ENCODE peak calls at places on chromosomes 7 and 10, in seven cellular contexts. Q is suprapubic skin, I is stomach, R is GM12878, P is spleen, X is breast epithelium, D is H1. Y is an unnamed sample.

GRCh38 chr10:122042836-122043235 is 53.9 kb downstream of the TACC2 start:
- DNase-seq in Q (no peak), I (no peak), R (no peak), P (no peak), X (no peak), D (no peak), Y (no peak)

GRCh38 chr7:113880467-113881040 is 38.3 kb downstream of the PPP1R3A start:
- DNase-seq in Q (no peak), I (no peak), R (no peak), P (no peak), X (no peak), D (no peak), Y (no peak)

GRCh38 chr10:102280397-102281015 is 35.2 kb downstream of the GBF1 start:
- DNase-seq in Q (no peak), I (no peak), R (no peak), P (no peak), X (no peak), D (no peak), Y (no peak)

GRCh38 chr7:23298141-23298851 is 843 bp upstream of the MALSU1 start:
- DNase-seq in Q (no peak), I (no peak), R (no peak), P (no peak), X (no peak), D (no peak), Y (no peak)

GRCh38 chr7:84624527-84624926 is 429.9 kb upstream of the SEMA3A start:
- DNase-seq in Q (no peak), I (no peak), R (no peak), P (no peak), X (no peak), D (no peak), Y (no peak)

GRCh38 chr7:17463511-17464085 is 165.1 kb downstream of the AHR start:
- DNase-seq in Q (no peak), I (no peak), R (no peak), P (no peak), X (no peak), D (no peak), Y (no peak)

GRCh38 chr7:91348686-91349085 is 84.5 kb downstream of the FZD1 start:
- DNase-seq in Q (no peak), I (no peak), R (no peak), P (no peak), X (no peak), D (no peak), Y (no peak)

GRCh38 chr7:150791746-150792452 is 8.3 kb downstream of the TMEM176B start:
- DNase-seq in Q (no peak), I (no peak), R (no peak), P (no peak), X (no peak), D (no peak), Y (no peak)

GRCh38 chr7:90766814-90767564 is 170.9 kb downstream of the CDK14 start:
- DNase-seq in Q (no peak), I (peak), R (no peak), P (no peak), X (no peak), D (no peak), Y (peak)

GRCh38 chr10:76356557-76356956 is 925.1 kb downstream of the LRMDA start:
- DNase-seq in Q (no peak), I (no peak), R (no peak), P (no peak), X (no peak), D (no peak), Y (no peak)

GRCh38 chr10:31774291-31774900 is 154.2 kb downstream of the ARHGAP12 start:
- DNase-seq in Q (no peak), I (no peak), R (no peak), P (no peak), X (no peak), D (no peak), Y (no peak)

GRCh38 chr10:79038104-79038840 is 30.5 kb upstream of the ZMIZ1 start:
- DNase-seq in Q (no peak), I (no peak), R (no peak), P (no peak), X (no peak), D (no peak), Y (no peak)

GRCh38 chr10:68231916-68232315 is at the start of gene ATOH7:
- DNase-seq in Q (no peak), I (no peak), R (no peak), P (no peak), X (no peak), D (no peak), Y (peak)

GRCh38 chr7:2735744-2736143 is 47.7 kb downstream of the AMZ1 start:
- DNase-seq in Q (peak), I (peak), R (no peak), P (peak), X (no peak), D (no peak), Y (no peak)

GRCh38 chr10:48550977-48551376 is 53.9 kb downstream of the ARHGAP22 start:
- DNase-seq in Q (no peak), I (no peak), R (no peak), P (no peak), X (no peak), D (no peak), Y (no peak)

GRCh38 chr7:36084485-36085091 is 68.5 kb upstream of the EEPD1 start:
- DNase-seq in Q (no peak), I (peak), R (no peak), P (no peak), X (no peak), D (peak), Y (peak)

GRCh38 chr7:117808273-117808868 is 64.9 kb downstream of the CTTNBP2 start:
- DNase-seq in Q (no peak), I (peak), R (no peak), P (no peak), X (no peak), D (no peak), Y (no peak)

GRCh38 chr10:75042292-75042974 is 69.0 kb upstream of the SAMD8 start:
- DNase-seq in Q (no peak), I (no peak), R (no peak), P (no peak), X (no peak), D (no peak), Y (no peak)

GRCh38 chr7:4249241-4249640 is 432.9 kb upstream of the FOXK1 start:
- DNase-seq in Q (no peak), I (no peak), R (no peak), P (peak), X (no peak), D (no peak), Y (no peak)

GRCh38 chr10:6068422-6068821 is 6.3 kb upstream of the IL2RA start:
- DNase-seq in Q (peak), I (peak), R (no peak), P (peak), X (no peak), D (no peak), Y (peak)

GRCh38 chr10:32210306-32211045 is 136.5 kb downstream of the EPC1 start:
- DNase-seq in Q (no peak), I (no peak), R (no peak), P (no peak), X (no peak), D (peak), Y (peak)

GRCh38 chr7:111394891-111395290 is 167.4 kb downstream of the IMMP2L start:
- DNase-seq in Q (no peak), I (no peak), R (no peak), P (no peak), X (no peak), D (no peak), Y (no peak)

GRCh38 chr7:147406521-147407115 is 1183.9 kb upstream of the C7orf33 start:
- DNase-seq in Q (no peak), I (no peak), R (no peak), P (no peak), X (no peak), D (no peak), Y (no peak)

GRCh38 chr10:92480422-92480821 is 93.5 kb downstream of the IDE start:
- DNase-seq in Q (no peak), I (no peak), R (no peak), P (no peak), X (no peak), D (no peak), Y (no peak)

GRCh38 chr7:116354171-116354545 is 143.8 kb downstream of the TES start:
- DNase-seq in Q (no peak), I (peak), R (no peak), P (no peak), X (no peak), D (no peak), Y (peak)

GRCh38 chr7:33854951-33855350 is 50.4 kb upstream of the BMPER start:
- DNase-seq in Q (no peak), I (no peak), R (no peak), P (no peak), X (no peak), D (no peak), Y (no peak)

GRCh38 chr7:23012797-23013714 is 874 bp downstream of the HYCC1 start:
- DNase-seq in Q (peak), I (no peak), R (no peak), P (peak), X (no peak), D (no peak), Y (peak)

GRCh38 chr10:124554085-124554858 is 92.6 kb downstream of the LHPP start:
- DNase-seq in Q (no peak), I (no peak), R (no peak), P (no peak), X (no peak), D (no peak), Y (no peak)

GRCh38 chr7:100886142-100886935 is 3.2 kb downstream of the UFSP1 start:
- DNase-seq in Q (no peak), I (no peak), R (no peak), P (peak), X (no peak), D (no peak), Y (no peak)

GRCh38 chr7:47991741-47992311 is 12.4 kb upstream of the HUS1 start:
- DNase-seq in Q (peak), I (peak), R (peak), P (peak), X (peak), D (peak), Y (peak)
- TF ChIP-seq POLR2A in Q (no peak), I (no peak), R (peak), P (no peak), X (no peak), D (peak), Y (peak)

GRCh38 chr7:137962875-137963507 is 38.9 kb downstream of the CREB3L2 start:
- DNase-seq in Q (no peak), I (no peak), R (no peak), P (no peak), X (no peak), D (no peak), Y (no peak)
- TF ChIP-seq POLR2AphosphoS5 in Q (no peak), I (no peak), R (no peak), P (no peak), X (no peak), D (no peak), Y (no peak)

GRCh38 chr7:20791523-20791879 is 4.8 kb upstream of the SP8 start:
- DNase-seq in Q (no peak), I (no peak), R (no peak), P (no peak), X (no peak), D (no peak), Y (no peak)
- H3K27ac ChIP-seq in Q (no peak), I (no peak), R (no peak), P (no peak), X (no peak), D (no peak), Y (no peak)

GRCh38 chr7:105013818-105014724 is at the start of gene KMT2E:
- DNase-seq in Q (peak), I (peak), R (peak), P (peak), X (peak), D (peak), Y (peak)
- TF ChIP-seq POLR2A in Q (peak), I (no peak), R (peak), P (peak), X (no peak), D (peak), Y (no peak)

GRCh38 chr10:7687228-7687907 is 15.7 kb upstream of the ITIH2 start:
- DNase-seq in Q (peak), I (peak), R (peak), P (peak), X (peak), D (peak), Y (peak)
- TF ChIP-seq POLR2AphosphoS5 in Q (no peak), I (peak), R (no peak), P (no peak), X (no peak), D (no peak), Y (peak)

DNA sequence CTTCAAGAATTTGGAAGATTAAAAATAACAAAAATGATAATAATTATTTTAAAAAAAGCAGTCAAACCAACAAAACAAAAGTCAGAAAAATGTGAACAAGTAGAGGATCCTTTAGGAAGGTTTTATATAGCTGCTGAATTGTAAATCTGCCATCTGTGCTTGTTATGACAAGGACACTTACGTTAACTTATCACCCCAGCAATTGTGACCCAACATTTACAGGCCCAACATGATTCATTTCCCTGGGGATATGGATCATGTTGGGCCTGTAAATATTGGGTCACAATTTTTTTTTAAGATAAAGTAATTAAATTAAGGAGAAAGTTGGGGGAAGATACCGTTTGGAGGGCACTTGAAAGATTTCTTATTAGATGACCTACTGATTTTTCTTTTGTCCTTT is 261.4 kb upstream of the HABP2 start:
- DNase-seq in Q (no peak), I (no peak), R (no peak), P (no peak), X (no peak), D (no peak), Y (no peak)
- H3K27ac ChIP-seq in Q (no peak), I (no peak), R (no peak), P (no peak), X (no peak), D (no peak), Y (no peak)

GRCh38 chr10:103781329-103782061 is 73.9 kb downstream of the SH3PXD2A start:
- DNase-seq in Q (no peak), I (no peak), R (no peak), P (no peak), X (no peak), D (no peak), Y (peak)

GRCh38 chr10:103780242-103781149 is 74.9 kb downstream of the SH3PXD2A start:
- DNase-seq in Q (no peak), I (no peak), R (no peak), P (no peak), X (no peak), D (no peak), Y (no peak)

GRCh38 chr10:103778358-103779139 is 76.8 kb downstream of the SH3PXD2A start:
- DNase-seq in Q (no peak), I (no peak), R (no peak), P (no peak), X (no peak), D (no peak), Y (no peak)

GRCh38 chr10:103775786-103776185 is 79.6 kb downstream of the SH3PXD2A start:
- DNase-seq in Q (no peak), I (no peak), R (no peak), P (no peak), X (no peak), D (no peak), Y (no peak)

DNA sequence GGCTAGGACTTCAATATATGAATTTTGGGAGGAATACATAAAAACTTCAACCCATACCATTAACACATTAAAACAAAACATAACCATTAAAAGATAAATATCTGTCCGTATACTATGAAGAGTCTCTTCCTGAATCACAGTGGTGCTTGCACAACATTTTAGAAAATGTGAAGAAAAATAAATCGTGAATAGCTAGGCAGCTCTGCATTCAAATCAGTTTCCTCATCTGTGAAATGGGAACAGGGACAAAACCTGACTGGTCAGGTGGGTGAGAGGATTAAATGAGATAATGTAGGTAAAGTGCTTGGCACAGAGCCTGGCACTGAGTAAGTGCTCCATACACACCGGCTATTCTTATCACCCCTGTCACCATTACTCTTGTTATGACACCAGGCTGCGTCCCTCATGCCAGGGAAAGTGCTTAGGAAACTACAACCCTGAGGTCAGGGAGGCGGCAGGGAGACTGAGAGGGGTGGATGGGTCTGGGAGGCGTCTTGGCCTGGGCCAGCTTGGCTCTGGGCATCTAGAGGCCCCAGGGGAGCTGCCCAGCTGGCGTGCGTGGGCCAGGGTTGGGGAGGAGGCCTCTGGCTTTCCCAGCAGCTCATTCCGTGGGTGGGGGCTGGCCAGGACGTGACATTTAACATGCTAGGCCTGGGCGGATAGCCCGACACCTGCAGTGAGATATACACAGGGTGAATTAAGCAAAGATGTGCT is 78.3 kb downstream of the SH3PXD2A start:
- DNase-seq in Q (no peak), I (no peak), R (no peak), P (no peak), X (no peak), D (no peak), Y (no peak)
- TF ChIP-seq POLR2A in Q (no peak), I (no peak), R (no peak), P (no peak), X (no peak), D (no peak), Y (no peak)